ENCODE peak calls at places on chromosomes 7 and 10, in nine cellular contexts. Y is OCI-LY7; U is pancreas; K is psoas muscle; B is esophagus squamous epithelium; M is H9; L is substantia nigra; J is upper lobe of right lung; N is CD4-positive, CD25-positive, alpha-beta regulatory T cell. Z is an unnamed sample.

GRCh38 chr10:97320480-97321031 is 1.5 kb downstream of the FRAT1 start:
- DNase-seq in B (no peak), L (peak), M (peak), K (no peak), U (no peak), N (no peak), Y (no peak), J (peak), Z (no peak)

GRCh38 chr7:50208335-50208982 is 96.1 kb upstream of the IKZF1 start:
- DNase-seq in U (no peak), J (no peak), M (no peak), L (no peak), B (no peak), N (no peak), K (no peak), Y (no peak), Z (no peak)

GRCh38 chr10:85786401-85786899 is 580.1 kb downstream of the GRID1 start:
- DNase-seq in Y (peak), B (no peak), M (peak), U (no peak), N (no peak), K (no peak), L (peak), J (no peak), Z (no peak)

GRCh38 chr10:34241226-34242000 is 573.7 kb downstream of the PARD3 start:
- DNase-seq in N (no peak), U (no peak), B (no peak), Y (no peak), L (no peak), M (no peak), J (no peak), K (no peak), Z (no peak)

GRCh38 chr10:15197276-15197675 is 28.8 kb upstream of the NMT2 start:
- DNase-seq in K (no peak), B (no peak), Y (no peak), N (peak), L (no peak), M (no peak), J (no peak), U (no peak), Z (no peak)

GRCh38 chr7:139332960-139333359 is 8.2 kb upstream of the FMC1 start:
- DNase-seq in B (no peak), Y (no peak), N (no peak), U (no peak), K (no peak), M (no peak), L (no peak), J (no peak), Z (no peak)

GRCh38 chr7:90271753-90272152 is 26.8 kb downstream of the CFAP69 start:
- DNase-seq in B (no peak), Y (no peak), J (no peak), U (no peak), M (no peak), N (no peak), K (no peak), L (no peak), Z (no peak)

GRCh38 chr7:128347573-128348147 is 4.0 kb upstream of the RBM28 start:
- DNase-seq in J (peak), M (peak), K (peak), N (peak), U (no peak), Y (peak), L (peak), B (no peak), Z (no peak)

GRCh38 chr7:159033473-159033825 is 111.2 kb downstream of the VIPR2 start:
- DNase-seq in M (no peak), Y (no peak), B (no peak), N (no peak), K (no peak), L (no peak), U (no peak), J (no peak), Z (no peak)

DNA sequence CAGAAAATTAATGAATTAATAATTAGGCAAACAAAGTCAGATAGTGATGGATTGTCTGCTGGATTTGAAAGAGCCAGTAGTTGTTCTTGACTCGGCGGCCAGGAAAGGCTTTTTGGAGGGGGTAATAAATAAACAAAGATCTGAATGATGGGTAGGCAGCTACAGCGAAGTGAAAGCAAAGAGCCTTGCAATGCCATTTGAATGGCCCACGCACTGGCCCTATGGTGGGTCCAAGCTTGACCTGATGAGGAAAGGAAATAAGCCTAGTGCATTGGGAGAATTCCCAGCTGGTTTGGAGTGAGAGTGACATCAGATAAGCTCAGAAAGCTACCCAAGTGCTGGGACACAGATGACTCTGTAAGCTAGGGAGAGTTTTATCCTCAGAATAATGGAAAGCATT is 365.2 kb downstream of the PLXDC2 start:
- DNase-seq in L (peak), B (no peak), J (no peak), K (no peak), Y (no peak), M (no peak), N (no peak), U (no peak), Z (no peak)
- H3K27ac ChIP-seq in L (peak), B (no peak), J (no peak), K (no peak), Y (no peak), M (no peak), N (no peak), U (no peak), Z (peak)

GRCh38 chr10:115093776-115094361 is 704 bp downstream of the ATRNL1 start:
- DNase-seq in M (peak), L (no peak), N (no peak), J (peak), Y (no peak), U (peak), B (no peak), K (no peak), Z (no peak)
- H3K27ac ChIP-seq in M (no peak), L (no peak), N (no peak), J (no peak), Y (no peak), U (no peak), B (peak), K (peak), Z (no peak)

DNA sequence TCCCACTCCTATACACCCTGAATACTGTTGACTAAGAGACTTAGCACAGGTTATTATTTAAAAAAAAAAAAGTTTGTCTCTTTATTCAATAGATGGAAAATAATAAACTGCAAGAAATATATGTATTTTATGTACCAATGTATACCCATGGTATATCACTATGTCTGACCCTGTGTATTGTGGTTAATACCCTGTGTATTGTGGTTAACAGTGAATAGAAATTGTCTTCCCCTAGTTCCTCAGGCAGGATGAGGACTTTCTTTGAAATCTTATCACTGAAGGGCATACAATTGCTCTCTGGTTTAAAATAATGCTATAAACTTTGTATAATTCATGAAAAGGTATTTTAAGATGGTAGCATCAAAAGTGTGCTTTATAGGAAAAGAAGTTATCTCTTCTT is 80.0 kb upstream of the TMEM106B start:
- DNase-seq in M (no peak), N (no peak), Y (no peak), K (no peak), B (no peak), J (no peak), L (no peak), U (no peak), Z (no peak)
- H3K27ac ChIP-seq in M (no peak), N (no peak), Y (no peak), K (no peak), B (no peak), J (no peak), L (no peak), U (no peak), Z (no peak)

GRCh38 chr10:126250527-126251310 is 137.6 kb downstream of the ADAM12 start:
- DNase-seq in M (no peak), Y (no peak), L (no peak), N (no peak), U (no peak), J (no peak), K (no peak), B (no peak), Z (no peak)
- H3K27ac ChIP-seq in M (no peak), Y (no peak), L (no peak), N (no peak), U (no peak), J (no peak), K (no peak), B (peak), Z (no peak)

Z was measured in caudate nucleus.